ENCODE peak calls at places on chromosome 9, in nine cellular contexts. Q, H, A, F, G, D, I, R and P are unnamed samples.

GRCh38 chr9:113695901-113696300 is 180.2 kb upstream of the ZNF618 start:
- DNase-seq in Q (no peak), F (no peak), R (no peak), H (no peak), D (no peak), G (no peak), I (no peak), A (no peak), P (no peak)

GRCh38 chr9:133202688-133203453 is 6.2 kb downstream of the OBP2B start:
- DNase-seq in Q (no peak), D (no peak), F (no peak), A (no peak), R (no peak), G (no peak), I (no peak), H (no peak), P (no peak)

GRCh38 chr9:19154135-19154612 is 26.9 kb upstream of the PLIN2 start:
- DNase-seq in G (peak), Q (no peak), F (peak), A (no peak), R (no peak), H (no peak), I (peak), D (peak), P (no peak)

GRCh38 chr9:95808001-95808400 is 67.5 kb upstream of the ERCC6L2 start:
- DNase-seq in D (no peak), Q (no peak), F (no peak), A (no peak), R (peak), H (no peak), I (no peak), G (no peak), P (no peak)

GRCh38 chr9:32344551-32345182 is 39.8 kb upstream of the ACO1 start:
- DNase-seq in R (no peak), I (no peak), D (peak), Q (no peak), G (no peak), F (no peak), H (no peak), A (no peak), P (no peak)

GRCh38 chr9:93672622-93673270 is 96.4 kb downstream of the PHF2 start:
- DNase-seq in D (no peak), F (no peak), A (peak), Q (no peak), H (no peak), R (no peak), G (no peak), I (no peak), P (no peak)

GRCh38 chr9:83242066-83242465 is 179.1 kb upstream of the RASEF start:
- DNase-seq in D (no peak), Q (no peak), A (no peak), R (no peak), I (no peak), G (no peak), F (no peak), H (no peak), P (no peak)

GRCh38 chr9:35538361-35539234 is 48.7 kb downstream of the RUSC2 start:
- DNase-seq in D (peak), I (peak), A (no peak), R (no peak), H (no peak), Q (peak), F (peak), G (peak), P (no peak)

GRCh38 chr9:79581794-79582193 is 10.0 kb downstream of the TLE4 start:
- DNase-seq in H (peak), G (no peak), F (no peak), I (no peak), Q (no peak), A (peak), R (no peak), D (peak), P (no peak)

GRCh38 chr9:104858271-104858670 is 69.7 kb downstream of the ABCA1 start:
- DNase-seq in I (no peak), G (peak), A (no peak), D (peak), H (no peak), R (no peak), Q (no peak), F (no peak), P (no peak)